ENCODE peak calls at places on chromosome 6, in five cellular contexts. One of them, this sample, is unnamed.

GRCh38 chr6:5044866-5045265 is 40.3 kb upstream of the PPP1R3G start:
- DNase-seq in caudate nucleus: no peak
- DNase-seq in CD4-positive, alpha-beta T cell: no peak
- DNase-seq in cardiac muscle cell: no peak
- DNase-seq in A549: no peak
- DNase-seq in this sample: no peak

GRCh38 chr6:39330057-39330456 is 7.6 kb upstream of the KCNK16 start:
- DNase-seq in caudate nucleus: no peak
- DNase-seq in A549: no peak
- DNase-seq in CD4-positive, alpha-beta T cell: no peak
- DNase-seq in cardiac muscle cell: no peak
- DNase-seq in this sample: no peak

GRCh38 chr6:133340557-133340956 is 99.4 kb downstream of the EYA4 start:
- DNase-seq in caudate nucleus: no peak
- DNase-seq in A549: peak
- DNase-seq in cardiac muscle cell: no peak
- DNase-seq in CD4-positive, alpha-beta T cell: no peak
- DNase-seq in this sample: no peak

GRCh38 chr6:148349466-148349865 is 6.8 kb downstream of the SASH1 start:
- DNase-seq in A549: no peak
- DNase-seq in caudate nucleus: no peak
- DNase-seq in CD4-positive, alpha-beta T cell: no peak
- DNase-seq in cardiac muscle cell: no peak
- DNase-seq in this sample: no peak

GRCh38 chr6:169362501-169363121 is 109.0 kb upstream of the THBS2 start:
- DNase-seq in caudate nucleus: no peak
- DNase-seq in CD4-positive, alpha-beta T cell: no peak
- DNase-seq in cardiac muscle cell: no peak
- DNase-seq in A549: no peak
- DNase-seq in this sample: no peak

GRCh38 chr6:105747823-105748405 is 338.2 kb upstream of the PRDM1 start:
- DNase-seq in CD4-positive, alpha-beta T cell: no peak
- DNase-seq in A549: no peak
- DNase-seq in cardiac muscle cell: no peak
- DNase-seq in caudate nucleus: no peak
- DNase-seq in this sample: no peak

GRCh38 chr6:47587503-47587902 is 109.9 kb downstream of the CD2AP start:
- DNase-seq in cardiac muscle cell: no peak
- DNase-seq in A549: no peak
- DNase-seq in CD4-positive, alpha-beta T cell: no peak
- DNase-seq in caudate nucleus: no peak
- DNase-seq in this sample: no peak

GRCh38 chr6:151690768-151691562 is 116.5 kb upstream of the ESR1 start:
- DNase-seq in caudate nucleus: no peak
- DNase-seq in A549: no peak
- DNase-seq in CD4-positive, alpha-beta T cell: no peak
- DNase-seq in cardiac muscle cell: no peak
- DNase-seq in this sample: no peak

GRCh38 chr6:28978137-28978491 is 27.0 kb downstream of the ZNF311 start:
- DNase-seq in CD4-positive, alpha-beta T cell: no peak
- DNase-seq in cardiac muscle cell: no peak
- DNase-seq in caudate nucleus: no peak
- DNase-seq in A549: no peak
- DNase-seq in this sample: no peak

GRCh38 chr6:169339731-169340314 is 86.2 kb upstream of the THBS2 start:
- DNase-seq in caudate nucleus: no peak
- DNase-seq in CD4-positive, alpha-beta T cell: no peak
- DNase-seq in cardiac muscle cell: no peak
- DNase-seq in A549: no peak
- DNase-seq in this sample: no peak

GRCh38 chr6:158008894-158009891 is 27.5 kb downstream of the SYNJ2 start:
- DNase-seq in CD4-positive, alpha-beta T cell: peak
- DNase-seq in A549: no peak
- DNase-seq in caudate nucleus: peak
- DNase-seq in cardiac muscle cell: no peak
- DNase-seq in this sample: peak
- H3K27ac ChIP-seq in CD4-positive, alpha-beta T cell: peak
- H3K27ac ChIP-seq in A549: no peak
- H3K27ac ChIP-seq in caudate nucleus: peak
- H3K27ac ChIP-seq in cardiac muscle cell: no peak
- H3K27ac ChIP-seq in this sample: peak

DNA sequence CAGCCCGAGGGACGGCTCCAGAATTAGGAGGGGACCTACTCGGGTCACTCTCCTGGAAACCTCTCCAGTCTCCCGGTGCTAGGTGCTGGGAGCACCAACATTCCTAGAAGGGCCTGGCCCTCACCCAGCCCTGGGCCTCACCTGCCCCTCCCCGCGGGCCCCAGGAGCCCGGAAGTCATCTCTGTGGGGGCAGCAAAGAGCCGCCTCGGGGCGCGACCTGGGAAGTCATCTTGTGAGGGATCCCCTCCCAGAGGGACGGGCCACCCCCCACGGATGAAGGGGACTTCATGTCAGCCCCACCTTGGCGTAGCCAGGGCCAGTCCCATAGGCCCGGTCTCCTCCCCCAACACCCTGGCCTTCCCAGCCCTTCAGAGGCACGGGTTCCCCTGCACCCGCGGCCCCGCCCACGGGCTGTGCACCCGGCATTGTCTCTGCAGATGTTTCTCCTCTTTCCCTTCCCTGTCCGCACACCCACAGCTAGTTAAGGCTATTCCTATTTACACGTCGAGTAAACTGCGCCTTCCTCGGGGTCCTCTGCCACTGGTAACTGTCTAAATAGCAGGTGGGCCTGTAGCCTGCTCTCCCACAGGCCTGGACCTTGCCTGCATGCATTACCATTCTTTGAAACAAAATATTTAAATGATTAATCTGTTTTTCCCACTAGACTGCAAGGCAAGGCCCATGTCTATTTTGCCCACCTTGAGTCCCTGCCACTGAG is 896 bp upstream of the RNASET2 start:
- DNase-seq in CD4-positive, alpha-beta T cell: peak
- DNase-seq in cardiac muscle cell: no peak
- DNase-seq in A549: no peak
- DNase-seq in caudate nucleus: no peak
- DNase-seq in this sample: peak
- H3K27ac ChIP-seq in CD4-positive, alpha-beta T cell: peak
- H3K27ac ChIP-seq in cardiac muscle cell: no peak
- H3K27ac ChIP-seq in A549: peak
- H3K27ac ChIP-seq in caudate nucleus: peak
- H3K27ac ChIP-seq in this sample: peak

GRCh38 chr6:132131777-132132176 is 180.6 kb upstream of the CCN2 start:
- DNase-seq in CD4-positive, alpha-beta T cell: no peak
- DNase-seq in A549: peak
- DNase-seq in caudate nucleus: no peak
- DNase-seq in cardiac muscle cell: no peak
- DNase-seq in this sample: peak

GRCh38 chr6:132132420-132132819 is 181.2 kb upstream of the CCN2 start:
- DNase-seq in A549: no peak
- DNase-seq in cardiac muscle cell: peak
- DNase-seq in CD4-positive, alpha-beta T cell: no peak
- DNase-seq in caudate nucleus: no peak
- DNase-seq in this sample: no peak

GRCh38 chr6:132131351-132131750 is 180.2 kb upstream of the CCN2 start:
- DNase-seq in cardiac muscle cell: no peak
- DNase-seq in A549: no peak
- DNase-seq in caudate nucleus: no peak
- DNase-seq in CD4-positive, alpha-beta T cell: no peak
- DNase-seq in this sample: no peak

GRCh38 chr6:132128424-132128823 is 177.3 kb upstream of the CCN2 start:
- DNase-seq in cardiac muscle cell: no peak
- DNase-seq in CD4-positive, alpha-beta T cell: no peak
- DNase-seq in A549: no peak
- DNase-seq in caudate nucleus: no peak
- DNase-seq in this sample: no peak

DNA sequence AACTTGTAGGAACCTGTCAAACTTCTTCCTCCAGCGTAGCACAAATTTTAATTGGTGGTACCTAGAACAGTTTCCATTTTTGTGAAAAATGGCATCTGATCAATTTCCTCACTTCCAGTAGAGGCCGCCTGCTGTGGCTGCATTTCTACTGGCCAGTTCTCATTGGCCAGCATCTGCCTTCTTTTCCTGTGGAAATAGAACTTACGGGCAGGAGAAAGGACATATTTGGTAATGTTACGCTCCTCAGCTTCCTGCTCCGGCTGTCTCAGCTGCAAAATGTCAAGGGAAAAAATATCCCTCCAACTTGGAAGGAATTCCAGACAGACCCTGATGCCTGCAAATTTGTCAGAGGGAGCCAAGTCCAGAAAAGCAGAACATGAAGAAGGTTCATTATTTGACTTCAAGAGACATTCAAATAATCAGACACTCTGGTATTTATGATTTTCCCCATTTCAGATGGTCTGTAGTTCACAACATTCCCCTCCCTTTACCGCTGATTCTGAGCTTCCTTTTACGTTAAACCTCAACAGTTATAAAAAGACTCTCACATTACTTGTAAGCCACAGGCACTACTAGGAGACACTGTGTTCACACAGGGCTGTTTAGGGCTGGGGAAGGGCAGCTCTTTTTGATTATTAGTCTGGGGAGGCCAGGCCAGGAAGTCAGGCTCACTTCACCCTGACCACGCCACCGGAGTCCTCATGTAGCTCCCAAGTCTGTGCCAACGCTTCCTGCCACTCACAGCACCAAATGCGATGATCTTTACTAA is 179.5 kb upstream of the CCN2 start:
- DNase-seq in caudate nucleus: no peak
- DNase-seq in cardiac muscle cell: no peak
- DNase-seq in A549: no peak
- DNase-seq in CD4-positive, alpha-beta T cell: no peak
- DNase-seq in this sample: peak
- H3K27ac ChIP-seq in caudate nucleus: peak
- H3K27ac ChIP-seq in cardiac muscle cell: peak
- H3K27ac ChIP-seq in A549: no peak
- H3K27ac ChIP-seq in CD4-positive, alpha-beta T cell: no peak
- H3K27ac ChIP-seq in this sample: peak

DNA sequence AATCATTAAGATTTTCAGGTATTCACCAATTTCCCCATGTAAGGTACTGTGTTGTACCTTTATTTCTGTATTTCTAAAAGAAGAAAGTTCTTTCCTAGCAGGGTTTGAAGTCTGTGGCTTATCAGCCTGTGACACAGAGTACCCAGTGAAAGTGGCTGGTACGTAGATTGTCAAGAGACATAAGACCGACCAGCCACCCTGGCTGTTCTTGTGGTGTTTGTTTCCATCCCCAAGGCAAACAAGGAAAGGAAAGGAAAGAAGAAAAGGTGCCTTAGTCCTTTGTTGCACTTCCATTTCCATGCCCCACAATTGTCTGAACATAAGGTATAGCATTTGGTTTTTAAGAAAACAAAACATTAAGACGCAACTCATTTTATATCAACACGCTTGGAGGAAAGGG is 40.6 kb upstream of the SMIM28 start:
- DNase-seq in A549: no peak
- DNase-seq in cardiac muscle cell: peak
- DNase-seq in CD4-positive, alpha-beta T cell: no peak
- DNase-seq in caudate nucleus: no peak
- DNase-seq in this sample: no peak
- H3K27ac ChIP-seq in A549: no peak
- H3K27ac ChIP-seq in cardiac muscle cell: no peak
- H3K27ac ChIP-seq in CD4-positive, alpha-beta T cell: no peak
- H3K27ac ChIP-seq in caudate nucleus: no peak
- H3K27ac ChIP-seq in this sample: no peak

GRCh38 chr6:20876016-20876415 is 341.8 kb downstream of the CDKAL1 start:
- DNase-seq in cardiac muscle cell: no peak
- DNase-seq in CD4-positive, alpha-beta T cell: no peak
- DNase-seq in caudate nucleus: no peak
- DNase-seq in A549: no peak
- DNase-seq in this sample: no peak
- H3K27ac ChIP-seq in cardiac muscle cell: no peak
- H3K27ac ChIP-seq in CD4-positive, alpha-beta T cell: no peak
- H3K27ac ChIP-seq in caudate nucleus: no peak
- H3K27ac ChIP-seq in A549: peak
- H3K27ac ChIP-seq in this sample: no peak

DNA sequence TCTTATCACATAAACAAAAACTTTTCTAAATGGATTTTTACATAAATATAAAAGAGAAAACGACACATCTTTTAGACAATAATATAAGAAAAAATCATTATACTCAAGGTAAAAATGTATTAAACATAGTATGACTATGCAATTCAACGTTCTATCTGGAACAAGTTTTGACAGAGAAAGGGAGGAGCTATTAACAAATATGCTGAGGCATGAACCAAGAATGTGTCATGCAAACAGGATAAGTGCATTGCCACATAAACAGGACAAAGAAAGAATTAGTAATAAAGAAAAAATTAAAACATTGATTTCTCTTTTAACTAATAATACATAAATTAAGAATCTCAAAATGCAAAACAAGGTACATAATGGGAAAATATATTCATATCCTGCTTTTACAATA is 1353.4 kb upstream of the GJE1 start:
- DNase-seq in caudate nucleus: no peak
- DNase-seq in CD4-positive, alpha-beta T cell: no peak
- DNase-seq in cardiac muscle cell: no peak
- DNase-seq in A549: no peak
- DNase-seq in this sample: no peak
- H3K27ac ChIP-seq in caudate nucleus: no peak
- H3K27ac ChIP-seq in CD4-positive, alpha-beta T cell: no peak
- H3K27ac ChIP-seq in cardiac muscle cell: no peak
- H3K27ac ChIP-seq in A549: no peak
- H3K27ac ChIP-seq in this sample: no peak

GRCh38 chr6:35298625-35299140 is 1.1 kb downstream of the DEF6 start:
- DNase-seq in caudate nucleus: no peak
- DNase-seq in CD4-positive, alpha-beta T cell: no peak
- DNase-seq in A549: no peak
- DNase-seq in cardiac muscle cell: no peak
- DNase-seq in this sample: no peak

GRCh38 chr6:35296931-35297330 is 687 bp upstream of the DEF6 start:
- DNase-seq in CD4-positive, alpha-beta T cell: no peak
- DNase-seq in A549: no peak
- DNase-seq in cardiac muscle cell: no peak
- DNase-seq in caudate nucleus: no peak
- DNase-seq in this sample: no peak

GRCh38 chr6:35300848-35301247 is 3.2 kb downstream of the DEF6 start:
- DNase-seq in caudate nucleus: no peak
- DNase-seq in A549: no peak
- DNase-seq in cardiac muscle cell: no peak
- DNase-seq in CD4-positive, alpha-beta T cell: peak
- DNase-seq in this sample: no peak

GRCh38 chr6:35297541-35298481 is at the start of gene DEF6:
- DNase-seq in CD4-positive, alpha-beta T cell: peak
- DNase-seq in cardiac muscle cell: peak
- DNase-seq in A549: no peak
- DNase-seq in caudate nucleus: peak
- DNase-seq in this sample: peak

GRCh38 chr6:35299674-35300073 is 2.1 kb downstream of the DEF6 start:
- DNase-seq in A549: no peak
- DNase-seq in cardiac muscle cell: no peak
- DNase-seq in caudate nucleus: no peak
- DNase-seq in CD4-positive, alpha-beta T cell: no peak
- DNase-seq in this sample: peak
- H3K27ac ChIP-seq in A549: no peak
- H3K27ac ChIP-seq in cardiac muscle cell: no peak
- H3K27ac ChIP-seq in caudate nucleus: no peak
- H3K27ac ChIP-seq in CD4-positive, alpha-beta T cell: peak
- H3K27ac ChIP-seq in this sample: no peak